ENCODE peak calls at places on chromosomes 13 and 19, in nine cellular contexts. One of them, this sample, is unnamed.

GRCh38 chr19:10086904-10087256 is 763 bp downstream of the SHFL start:
- DNase-seq in activated CD4-positive, alpha-beta T cell treated with anti-CD3 and anti-CD28 coated beads, Interleukin-2, amount 50 U/mL, for 48 hours: peak; percentile 53
- DNase-seq in prostate gland: no peak
- DNase-seq in HS-5: no peak
- DNase-seq in nephron progenitor cell: peak; percentile 33
- DNase-seq in foreskin melanocyte: no peak
- DNase-seq in stimulated activated CD4-positive, alpha-beta T cell treated with anti-CD3 and anti-CD28 coated beads, Interleukin-2, amount 100 ng/mL, for 4 hours: peak; percentile 62
- DNase-seq in AG09319: no peak
- DNase-seq in A172: no peak
- DNase-seq in this sample: peak; percentile 63

GRCh38 chr13:23509781-23510543 is 60.2 kb upstream of the TNFRSF19 start:
- DNase-seq in activated CD4-positive, alpha-beta T cell treated with anti-CD3 and anti-CD28 coated beads, Interleukin-2, amount 50 U/mL, for 48 hours: no peak
- DNase-seq in prostate gland: no peak
- DNase-seq in HS-5: no peak
- DNase-seq in nephron progenitor cell: no peak
- DNase-seq in foreskin melanocyte: no peak
- DNase-seq in stimulated activated CD4-positive, alpha-beta T cell treated with anti-CD3 and anti-CD28 coated beads, Interleukin-2, amount 100 ng/mL, for 4 hours: no peak
- DNase-seq in AG09319: no peak
- DNase-seq in A172: peak; percentile 88
- DNase-seq in this sample: no peak

GRCh38 chr13:110826861-110827672 is 87.8 kb downstream of the ANKRD10 start:
- DNase-seq in activated CD4-positive, alpha-beta T cell treated with anti-CD3 and anti-CD28 coated beads, Interleukin-2, amount 50 U/mL, for 48 hours: no peak
- DNase-seq in prostate gland: no peak
- DNase-seq in HS-5: no peak
- DNase-seq in nephron progenitor cell: no peak
- DNase-seq in foreskin melanocyte: no peak
- DNase-seq in stimulated activated CD4-positive, alpha-beta T cell treated with anti-CD3 and anti-CD28 coated beads, Interleukin-2, amount 100 ng/mL, for 4 hours: no peak
- DNase-seq in AG09319: no peak
- DNase-seq in A172: no peak
- DNase-seq in this sample: no peak

GRCh38 chr19:46537136-46538097 is 41.8 kb upstream of the PNMA8B start:
- DNase-seq in activated CD4-positive, alpha-beta T cell treated with anti-CD3 and anti-CD28 coated beads, Interleukin-2, amount 50 U/mL, for 48 hours: peak; percentile 79
- DNase-seq in prostate gland: no peak
- DNase-seq in HS-5: no peak
- DNase-seq in nephron progenitor cell: peak; percentile 77
- DNase-seq in foreskin melanocyte: no peak
- DNase-seq in stimulated activated CD4-positive, alpha-beta T cell treated with anti-CD3 and anti-CD28 coated beads, Interleukin-2, amount 100 ng/mL, for 4 hours: peak; percentile 36
- DNase-seq in AG09319: no peak
- DNase-seq in A172: peak; percentile 7
- DNase-seq in this sample: peak; percentile 48

GRCh38 chr13:71609271-71609670 is 257.7 kb downstream of the DACH1 start:
- DNase-seq in activated CD4-positive, alpha-beta T cell treated with anti-CD3 and anti-CD28 coated beads, Interleukin-2, amount 50 U/mL, for 48 hours: no peak
- DNase-seq in prostate gland: no peak
- DNase-seq in HS-5: no peak
- DNase-seq in nephron progenitor cell: no peak
- DNase-seq in foreskin melanocyte: no peak
- DNase-seq in stimulated activated CD4-positive, alpha-beta T cell treated with anti-CD3 and anti-CD28 coated beads, Interleukin-2, amount 100 ng/mL, for 4 hours: no peak
- DNase-seq in AG09319: no peak
- DNase-seq in A172: no peak
- DNase-seq in this sample: no peak

GRCh38 chr13:27971776-27972618 is 2.9 kb upstream of the CDX2 start:
- DNase-seq in activated CD4-positive, alpha-beta T cell treated with anti-CD3 and anti-CD28 coated beads, Interleukin-2, amount 50 U/mL, for 48 hours: no peak
- DNase-seq in prostate gland: no peak
- DNase-seq in HS-5: no peak
- DNase-seq in nephron progenitor cell: no peak
- DNase-seq in foreskin melanocyte: no peak
- DNase-seq in stimulated activated CD4-positive, alpha-beta T cell treated with anti-CD3 and anti-CD28 coated beads, Interleukin-2, amount 100 ng/mL, for 4 hours: no peak
- DNase-seq in AG09319: no peak
- DNase-seq in A172: no peak
- DNase-seq in this sample: no peak

GRCh38 chr13:80716610-80717081 is 375.7 kb upstream of the SPRY2 start:
- DNase-seq in activated CD4-positive, alpha-beta T cell treated with anti-CD3 and anti-CD28 coated beads, Interleukin-2, amount 50 U/mL, for 48 hours: no peak
- DNase-seq in prostate gland: no peak
- DNase-seq in HS-5: no peak
- DNase-seq in nephron progenitor cell: no peak
- DNase-seq in foreskin melanocyte: no peak
- DNase-seq in stimulated activated CD4-positive, alpha-beta T cell treated with anti-CD3 and anti-CD28 coated beads, Interleukin-2, amount 100 ng/mL, for 4 hours: no peak
- DNase-seq in AG09319: no peak
- DNase-seq in A172: no peak
- DNase-seq in this sample: no peak

GRCh38 chr13:94708971-94709614 is 3.3 kb downstream of the SOX21 start:
- DNase-seq in activated CD4-positive, alpha-beta T cell treated with anti-CD3 and anti-CD28 coated beads, Interleukin-2, amount 50 U/mL, for 48 hours: no peak
- DNase-seq in prostate gland: no peak
- DNase-seq in HS-5: no peak
- DNase-seq in nephron progenitor cell: no peak
- DNase-seq in foreskin melanocyte: no peak
- DNase-seq in stimulated activated CD4-positive, alpha-beta T cell treated with anti-CD3 and anti-CD28 coated beads, Interleukin-2, amount 100 ng/mL, for 4 hours: no peak
- DNase-seq in AG09319: no peak
- DNase-seq in A172: no peak
- DNase-seq in this sample: no peak

GRCh38 chr13:48783831-48784230 is 130.1 kb downstream of the CYSLTR2 start:
- DNase-seq in activated CD4-positive, alpha-beta T cell treated with anti-CD3 and anti-CD28 coated beads, Interleukin-2, amount 50 U/mL, for 48 hours: no peak
- DNase-seq in prostate gland: no peak
- DNase-seq in HS-5: no peak
- DNase-seq in nephron progenitor cell: no peak
- DNase-seq in foreskin melanocyte: no peak
- DNase-seq in stimulated activated CD4-positive, alpha-beta T cell treated with anti-CD3 and anti-CD28 coated beads, Interleukin-2, amount 100 ng/mL, for 4 hours: no peak
- DNase-seq in AG09319: no peak
- DNase-seq in A172: no peak
- DNase-seq in this sample: no peak

GRCh38 chr13:48562296-48563066 is 29.6 kb upstream of the RCBTB2 start:
- DNase-seq in activated CD4-positive, alpha-beta T cell treated with anti-CD3 and anti-CD28 coated beads, Interleukin-2, amount 50 U/mL, for 48 hours: peak; percentile 49
- DNase-seq in prostate gland: no peak
- DNase-seq in HS-5: no peak
- DNase-seq in nephron progenitor cell: no peak
- DNase-seq in foreskin melanocyte: no peak
- DNase-seq in stimulated activated CD4-positive, alpha-beta T cell treated with anti-CD3 and anti-CD28 coated beads, Interleukin-2, amount 100 ng/mL, for 4 hours: peak; percentile 59
- DNase-seq in AG09319: no peak
- DNase-seq in A172: no peak
- DNase-seq in this sample: peak; percentile 82

GRCh38 chr19:1267441-1268391 is 1.4 kb upstream of the CIRBP start:
- DNase-seq in activated CD4-positive, alpha-beta T cell treated with anti-CD3 and anti-CD28 coated beads, Interleukin-2, amount 50 U/mL, for 48 hours: no peak
- DNase-seq in prostate gland: peak; percentile 16
- DNase-seq in HS-5: no peak
- DNase-seq in nephron progenitor cell: no peak
- DNase-seq in foreskin melanocyte: no peak
- DNase-seq in stimulated activated CD4-positive, alpha-beta T cell treated with anti-CD3 and anti-CD28 coated beads, Interleukin-2, amount 100 ng/mL, for 4 hours: no peak
- DNase-seq in AG09319: no peak
- DNase-seq in A172: no peak
- DNase-seq in this sample: peak; percentile 60

GRCh38 chr13:98443329-98443728 is 133.6 kb downstream of the STK24 start:
- DNase-seq in activated CD4-positive, alpha-beta T cell treated with anti-CD3 and anti-CD28 coated beads, Interleukin-2, amount 50 U/mL, for 48 hours: no peak
- DNase-seq in prostate gland: no peak
- DNase-seq in HS-5: peak; percentile 40
- DNase-seq in nephron progenitor cell: no peak
- DNase-seq in foreskin melanocyte: peak; percentile 75
- DNase-seq in stimulated activated CD4-positive, alpha-beta T cell treated with anti-CD3 and anti-CD28 coated beads, Interleukin-2, amount 100 ng/mL, for 4 hours: no peak
- DNase-seq in AG09319: peak; percentile 58
- DNase-seq in A172: peak; percentile 67
- DNase-seq in this sample: no peak

GRCh38 chr19:42284641-42285341 is 15.7 kb downstream of the CIC start:
- DNase-seq in activated CD4-positive, alpha-beta T cell treated with anti-CD3 and anti-CD28 coated beads, Interleukin-2, amount 50 U/mL, for 48 hours: peak; percentile 37
- DNase-seq in prostate gland: no peak
- DNase-seq in HS-5: no peak
- DNase-seq in nephron progenitor cell: no peak
- DNase-seq in foreskin melanocyte: no peak
- DNase-seq in stimulated activated CD4-positive, alpha-beta T cell treated with anti-CD3 and anti-CD28 coated beads, Interleukin-2, amount 100 ng/mL, for 4 hours: no peak
- DNase-seq in AG09319: no peak
- DNase-seq in A172: no peak
- DNase-seq in this sample: peak; percentile 45

GRCh38 chr19:30692517-30692870 is 320.3 kb downstream of the ZNF536 start:
- DNase-seq in activated CD4-positive, alpha-beta T cell treated with anti-CD3 and anti-CD28 coated beads, Interleukin-2, amount 50 U/mL, for 48 hours: no peak
- DNase-seq in prostate gland: no peak
- DNase-seq in HS-5: no peak
- DNase-seq in nephron progenitor cell: no peak
- DNase-seq in foreskin melanocyte: no peak
- DNase-seq in stimulated activated CD4-positive, alpha-beta T cell treated with anti-CD3 and anti-CD28 coated beads, Interleukin-2, amount 100 ng/mL, for 4 hours: no peak
- DNase-seq in AG09319: no peak
- DNase-seq in A172: no peak
- DNase-seq in this sample: no peak

GRCh38 chr13:48648446-48648845 is 5.3 kb upstream of the CYSLTR2 start:
- DNase-seq in activated CD4-positive, alpha-beta T cell treated with anti-CD3 and anti-CD28 coated beads, Interleukin-2, amount 50 U/mL, for 48 hours: no peak
- DNase-seq in prostate gland: no peak
- DNase-seq in HS-5: no peak
- DNase-seq in nephron progenitor cell: no peak
- DNase-seq in foreskin melanocyte: no peak
- DNase-seq in stimulated activated CD4-positive, alpha-beta T cell treated with anti-CD3 and anti-CD28 coated beads, Interleukin-2, amount 100 ng/mL, for 4 hours: no peak
- DNase-seq in AG09319: no peak
- DNase-seq in A172: no peak
- DNase-seq in this sample: no peak

GRCh38 chr13:79775830-79776229 is 294.9 kb downstream of the NDFIP2 start:
- DNase-seq in activated CD4-positive, alpha-beta T cell treated with anti-CD3 and anti-CD28 coated beads, Interleukin-2, amount 50 U/mL, for 48 hours: no peak
- DNase-seq in prostate gland: no peak
- DNase-seq in HS-5: no peak
- DNase-seq in nephron progenitor cell: no peak
- DNase-seq in foreskin melanocyte: peak; percentile 72
- DNase-seq in stimulated activated CD4-positive, alpha-beta T cell treated with anti-CD3 and anti-CD28 coated beads, Interleukin-2, amount 100 ng/mL, for 4 hours: no peak
- DNase-seq in AG09319: peak; percentile 49
- DNase-seq in A172: peak; percentile 54
- DNase-seq in this sample: no peak

GRCh38 chr13:73038064-73038463 is 20.7 kb upstream of the KLF5 start:
- DNase-seq in activated CD4-positive, alpha-beta T cell treated with anti-CD3 and anti-CD28 coated beads, Interleukin-2, amount 50 U/mL, for 48 hours: no peak
- DNase-seq in prostate gland: no peak
- DNase-seq in HS-5: no peak
- DNase-seq in nephron progenitor cell: no peak
- DNase-seq in foreskin melanocyte: no peak
- DNase-seq in stimulated activated CD4-positive, alpha-beta T cell treated with anti-CD3 and anti-CD28 coated beads, Interleukin-2, amount 100 ng/mL, for 4 hours: no peak
- DNase-seq in AG09319: no peak
- DNase-seq in A172: no peak
- DNase-seq in this sample: no peak

GRCh38 chr19:27780367-27781065 is 1432.4 kb downstream of the UQCRFS1 start:
- DNase-seq in activated CD4-positive, alpha-beta T cell treated with anti-CD3 and anti-CD28 coated beads, Interleukin-2, amount 50 U/mL, for 48 hours: no peak
- DNase-seq in prostate gland: no peak
- DNase-seq in HS-5: no peak
- DNase-seq in nephron progenitor cell: no peak
- DNase-seq in foreskin melanocyte: no peak
- DNase-seq in stimulated activated CD4-positive, alpha-beta T cell treated with anti-CD3 and anti-CD28 coated beads, Interleukin-2, amount 100 ng/mL, for 4 hours: no peak
- DNase-seq in AG09319: no peak
- DNase-seq in A172: no peak
- DNase-seq in this sample: no peak

GRCh38 chr19:31908486-31909255 is 436.7 kb upstream of the ZNF507 start:
- DNase-seq in activated CD4-positive, alpha-beta T cell treated with anti-CD3 and anti-CD28 coated beads, Interleukin-2, amount 50 U/mL, for 48 hours: no peak
- DNase-seq in prostate gland: no peak
- DNase-seq in HS-5: no peak
- DNase-seq in nephron progenitor cell: no peak
- DNase-seq in foreskin melanocyte: no peak
- DNase-seq in stimulated activated CD4-positive, alpha-beta T cell treated with anti-CD3 and anti-CD28 coated beads, Interleukin-2, amount 100 ng/mL, for 4 hours: no peak
- DNase-seq in AG09319: no peak
- DNase-seq in A172: no peak
- DNase-seq in this sample: no peak

GRCh38 chr13:26473571-26474230 is 83.8 kb upstream of the WASF3 start:
- DNase-seq in activated CD4-positive, alpha-beta T cell treated with anti-CD3 and anti-CD28 coated beads, Interleukin-2, amount 50 U/mL, for 48 hours: no peak
- DNase-seq in prostate gland: no peak
- DNase-seq in HS-5: no peak
- DNase-seq in nephron progenitor cell: no peak
- DNase-seq in foreskin melanocyte: no peak
- DNase-seq in stimulated activated CD4-positive, alpha-beta T cell treated with anti-CD3 and anti-CD28 coated beads, Interleukin-2, amount 100 ng/mL, for 4 hours: no peak
- DNase-seq in AG09319: no peak
- DNase-seq in A172: no peak
- DNase-seq in this sample: no peak

GRCh38 chr19:34128558-34129250 is 43.6 kb upstream of the LSM14A start:
- DNase-seq in activated CD4-positive, alpha-beta T cell treated with anti-CD3 and anti-CD28 coated beads, Interleukin-2, amount 50 U/mL, for 48 hours: no peak
- DNase-seq in prostate gland: no peak
- DNase-seq in HS-5: no peak
- DNase-seq in nephron progenitor cell: no peak
- DNase-seq in foreskin melanocyte: peak; percentile 44
- DNase-seq in stimulated activated CD4-positive, alpha-beta T cell treated with anti-CD3 and anti-CD28 coated beads, Interleukin-2, amount 100 ng/mL, for 4 hours: no peak
- DNase-seq in AG09319: no peak
- DNase-seq in A172: peak; percentile 66
- DNase-seq in this sample: no peak

GRCh38 chr19:42290523-42291436 is 11.2 kb upstream of the PRR19 start:
- DNase-seq in activated CD4-positive, alpha-beta T cell treated with anti-CD3 and anti-CD28 coated beads, Interleukin-2, amount 50 U/mL, for 48 hours: peak; percentile 53
- DNase-seq in prostate gland: no peak
- DNase-seq in HS-5: no peak
- DNase-seq in nephron progenitor cell: peak; percentile 64
- DNase-seq in foreskin melanocyte: no peak
- DNase-seq in stimulated activated CD4-positive, alpha-beta T cell treated with anti-CD3 and anti-CD28 coated beads, Interleukin-2, amount 100 ng/mL, for 4 hours: no peak
- DNase-seq in AG09319: no peak
- DNase-seq in A172: peak; percentile 30
- DNase-seq in this sample: peak; percentile 55

GRCh38 chr13:22017226-22017625 is 346.4 kb downstream of the FGF9 start:
- DNase-seq in activated CD4-positive, alpha-beta T cell treated with anti-CD3 and anti-CD28 coated beads, Interleukin-2, amount 50 U/mL, for 48 hours: no peak
- DNase-seq in prostate gland: no peak
- DNase-seq in HS-5: no peak
- DNase-seq in nephron progenitor cell: no peak
- DNase-seq in foreskin melanocyte: no peak
- DNase-seq in stimulated activated CD4-positive, alpha-beta T cell treated with anti-CD3 and anti-CD28 coated beads, Interleukin-2, amount 100 ng/mL, for 4 hours: no peak
- DNase-seq in AG09319: no peak
- DNase-seq in A172: no peak
- DNase-seq in this sample: no peak

GRCh38 chr13:45178349-45179142 is 22.3 kb downstream of the KCTD4 start:
- DNase-seq in activated CD4-positive, alpha-beta T cell treated with anti-CD3 and anti-CD28 coated beads, Interleukin-2, amount 50 U/mL, for 48 hours: no peak
- DNase-seq in prostate gland: no peak
- DNase-seq in HS-5: no peak
- DNase-seq in nephron progenitor cell: no peak
- DNase-seq in foreskin melanocyte: peak; percentile 13
- DNase-seq in stimulated activated CD4-positive, alpha-beta T cell treated with anti-CD3 and anti-CD28 coated beads, Interleukin-2, amount 100 ng/mL, for 4 hours: no peak
- DNase-seq in AG09319: no peak
- DNase-seq in A172: peak; percentile 78
- DNase-seq in this sample: no peak

GRCh38 chr19:49870309-49870901 is 3.0 kb upstream of the PNKP start:
- DNase-seq in activated CD4-positive, alpha-beta T cell treated with anti-CD3 and anti-CD28 coated beads, Interleukin-2, amount 50 U/mL, for 48 hours: no peak
- DNase-seq in prostate gland: no peak
- DNase-seq in HS-5: no peak
- DNase-seq in nephron progenitor cell: no peak
- DNase-seq in foreskin melanocyte: no peak
- DNase-seq in stimulated activated CD4-positive, alpha-beta T cell treated with anti-CD3 and anti-CD28 coated beads, Interleukin-2, amount 100 ng/mL, for 4 hours: no peak
- DNase-seq in AG09319: no peak
- DNase-seq in A172: no peak
- DNase-seq in this sample: no peak

GRCh38 chr13:82407321-82407720 is 1475.0 kb downstream of the SLITRK1 start:
- DNase-seq in activated CD4-positive, alpha-beta T cell treated with anti-CD3 and anti-CD28 coated beads, Interleukin-2, amount 50 U/mL, for 48 hours: no peak
- DNase-seq in prostate gland: no peak
- DNase-seq in HS-5: no peak
- DNase-seq in nephron progenitor cell: no peak
- DNase-seq in foreskin melanocyte: no peak
- DNase-seq in stimulated activated CD4-positive, alpha-beta T cell treated with anti-CD3 and anti-CD28 coated beads, Interleukin-2, amount 100 ng/mL, for 4 hours: no peak
- DNase-seq in AG09319: no peak
- DNase-seq in A172: no peak
- DNase-seq in this sample: no peak

GRCh38 chr19:30880151-30880550 is 469.1 kb downstream of the TSHZ3 start:
- DNase-seq in activated CD4-positive, alpha-beta T cell treated with anti-CD3 and anti-CD28 coated beads, Interleukin-2, amount 50 U/mL, for 48 hours: no peak
- DNase-seq in prostate gland: no peak
- DNase-seq in HS-5: no peak
- DNase-seq in nephron progenitor cell: no peak
- DNase-seq in foreskin melanocyte: no peak
- DNase-seq in stimulated activated CD4-positive, alpha-beta T cell treated with anti-CD3 and anti-CD28 coated beads, Interleukin-2, amount 100 ng/mL, for 4 hours: no peak
- DNase-seq in AG09319: no peak
- DNase-seq in A172: no peak
- DNase-seq in this sample: no peak